ENCODE peak calls at places on chromosomes 5 and 9, in nine cellular contexts. T is AG09309; K is kidney epithelial cell; O is ovary; Y is breast epithelium; J is fibroblast of mammary gland; R is CD8-positive, alpha-beta T cell; Q is AG10803; X is left ventricle myocardium inferior. D is an unnamed sample.
A peak's percentile ranks its signal among the peaks of the same experiment; 100 is the strongest.

GRCh38 chr5:172733179-172733973 is 37.6 kb downstream of the DUSP1 start:
- DNase-seq in T (peak; percentile 99), K (peak; percentile 96), O (peak; percentile 81), Y (peak; percentile 69), J (peak; percentile 99), R (no peak), Q (peak; percentile 100), X (peak; percentile 84), D (peak; percentile 99)

GRCh38 chr5:172452398-172453205 is 1.7 kb downstream of the SH3PXD2B start:
- DNase-seq in T (peak; percentile 39), K (no peak), O (no peak), Y (no peak), J (peak; percentile 74), R (no peak), Q (peak; percentile 71), X (no peak), D (peak; percentile 84)

GRCh38 chr5:11904270-11904906 is at the start of gene CTNND2:
- DNase-seq in T (no peak), K (no peak), O (no peak), Y (peak; percentile 76), J (no peak), R (no peak), Q (no peak), X (no peak), D (no peak)

GRCh38 chr5:158375531-158375930 is 516.6 kb upstream of the CLINT1 start:
- DNase-seq in T (no peak), K (no peak), O (no peak), Y (no peak), J (peak; percentile 45), R (no peak), Q (no peak), X (no peak), D (no peak)

GRCh38 chr5:122896598-122897282 is 51.3 kb downstream of the SNX24 start:
- DNase-seq in T (no peak), K (no peak), O (no peak), Y (no peak), J (peak; percentile 40), R (no peak), Q (peak; percentile 41), X (no peak), D (no peak)

GRCh38 chr5:121968910-121969607 is 7.3 kb downstream of the SRFBP1 start:
- DNase-seq in T (peak; percentile 96), K (peak; percentile 93), O (no peak), Y (no peak), J (peak; percentile 99), R (no peak), Q (peak; percentile 98), X (no peak), D (peak; percentile 97)

GRCh38 chr9:129141066-129142041 is 30.1 kb downstream of the PTPA start:
- DNase-seq in T (peak; percentile 83), K (peak; percentile 94), O (peak; percentile 70), Y (no peak), J (peak; percentile 96), R (peak; percentile 15), Q (peak; percentile 94), X (peak; percentile 69), D (peak; percentile 87)

GRCh38 chr5:179161901-179162300 is 101.7 kb downstream of the ZNF354C start:
- DNase-seq in T (no peak), K (no peak), O (peak; percentile 9), Y (peak; percentile 6), J (no peak), R (no peak), Q (no peak), X (no peak), D (no peak)

DNA sequence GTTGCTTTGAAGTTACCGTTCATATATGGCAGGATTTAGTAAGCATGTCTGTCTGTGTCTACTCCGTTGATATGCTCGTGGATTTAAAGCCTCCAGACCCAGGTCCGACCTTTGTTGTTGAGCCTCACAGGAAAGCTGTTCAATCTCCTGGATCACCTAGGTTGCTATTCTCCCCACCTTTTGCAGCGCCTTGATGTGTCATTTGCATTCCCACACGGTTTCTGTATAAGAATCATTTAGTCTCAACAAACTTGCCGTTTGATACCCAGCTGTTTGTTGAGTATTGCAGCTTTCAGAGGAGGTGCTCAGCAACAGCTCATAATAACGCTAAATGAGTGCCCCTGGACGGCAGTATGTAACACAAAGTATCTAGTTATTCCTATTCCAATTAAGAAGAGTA is 1.2 kb upstream of the ADGRV1 start:
- DNase-seq in T (no peak), K (no peak), O (no peak), Y (no peak), J (no peak), R (no peak), Q (no peak), X (no peak), D (no peak)
- H3K4me3 ChIP-seq in T (no peak overlapping the region), K (no peak overlapping the region), O (no peak overlapping the region), Y (no peak overlapping the region), J (no peak overlapping the region), R (no peak overlapping the region), Q (no peak overlapping the region), X (no peak overlapping the region), D (no peak overlapping the region)

GRCh38 chr5:154476343-154477213 is 1.4 kb downstream of the HAND1 start:
- DNase-seq in T (no peak), K (no peak), O (no peak), Y (no peak), J (no peak), R (no peak), Q (no peak), X (no peak), D (no peak)

GRCh38 chr5:154479160-154479943 is 1.3 kb upstream of the HAND1 start:
- DNase-seq in T (no peak), K (no peak), O (no peak), Y (no peak), J (no peak), R (no peak), Q (no peak), X (no peak), D (peak; percentile 29)

GRCh38 chr5:154477382-154478223 is 424 bp downstream of the HAND1 start:
- DNase-seq in T (no peak), K (no peak), O (no peak), Y (no peak), J (peak; percentile 19), R (no peak), Q (no peak), X (no peak), D (peak; percentile 55)

GRCh38 chr5:154478752-154479159 is 729 bp upstream of the HAND1 start:
- DNase-seq in T (no peak), K (no peak), O (no peak), Y (no peak), J (peak; percentile 10), R (no peak), Q (no peak), X (no peak), D (no peak)

DNA sequence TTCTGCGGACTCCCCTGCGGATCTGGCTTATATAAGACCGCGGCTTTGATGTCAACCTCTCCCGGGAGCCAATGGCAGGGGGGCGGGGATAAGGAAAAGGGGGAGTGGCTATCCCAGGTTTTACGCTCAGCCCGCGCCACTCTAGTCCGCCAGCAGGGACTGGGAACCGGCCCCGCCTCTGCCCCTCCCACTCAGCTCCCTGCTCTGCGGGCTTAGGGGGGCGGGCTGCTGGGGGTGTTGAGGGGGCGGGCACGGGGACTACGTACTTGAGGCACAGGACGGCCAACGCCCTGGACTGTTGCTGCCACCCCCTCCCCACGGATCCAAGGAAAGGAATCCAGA is at the start of gene HAND1:
- DNase-seq in T (no peak), K (no peak), O (no peak), Y (no peak), J (peak; percentile 21), R (no peak), Q (no peak), X (peak; percentile 79), D (peak; percentile 49)
- H3K4me3 ChIP-seq in T (peak within 1 kb of the TSS; percentile 26), K (no peak within 1 kb of the TSS), O (peak within 1 kb of the TSS; percentile 35), Y (peak within 1 kb of the TSS; percentile 39), J (peak within 1 kb of the TSS; percentile 4), R (no peak within 1 kb of the TSS), Q (peak within 1 kb of the TSS; percentile 31), X (peak within 1 kb of the TSS; percentile 75), D (no peak within 1 kb of the TSS)

GRCh38 chr9:111937301-111937700 is 40.7 kb downstream of the UGCG start:
- DNase-seq in T (no peak), K (no peak), O (no peak), Y (no peak), J (no peak), R (no peak), Q (no peak), X (no peak), D (no peak)

GRCh38 chr9:111939322-111939721 is 42.7 kb downstream of the UGCG start:
- DNase-seq in T (no peak), K (no peak), O (no peak), Y (no peak), J (no peak), R (no peak), Q (no peak), X (no peak), D (no peak)

GRCh38 chr9:111938427-111938800 is 41.8 kb downstream of the UGCG start:
- DNase-seq in T (no peak), K (no peak), O (no peak), Y (no peak), J (no peak), R (no peak), Q (no peak), X (no peak), D (no peak)

GRCh38 chr9:111936391-111936790 is 39.8 kb downstream of the UGCG start:
- DNase-seq in T (no peak), K (no peak), O (no peak), Y (no peak), J (no peak), R (no peak), Q (no peak), X (no peak), D (no peak)

DNA sequence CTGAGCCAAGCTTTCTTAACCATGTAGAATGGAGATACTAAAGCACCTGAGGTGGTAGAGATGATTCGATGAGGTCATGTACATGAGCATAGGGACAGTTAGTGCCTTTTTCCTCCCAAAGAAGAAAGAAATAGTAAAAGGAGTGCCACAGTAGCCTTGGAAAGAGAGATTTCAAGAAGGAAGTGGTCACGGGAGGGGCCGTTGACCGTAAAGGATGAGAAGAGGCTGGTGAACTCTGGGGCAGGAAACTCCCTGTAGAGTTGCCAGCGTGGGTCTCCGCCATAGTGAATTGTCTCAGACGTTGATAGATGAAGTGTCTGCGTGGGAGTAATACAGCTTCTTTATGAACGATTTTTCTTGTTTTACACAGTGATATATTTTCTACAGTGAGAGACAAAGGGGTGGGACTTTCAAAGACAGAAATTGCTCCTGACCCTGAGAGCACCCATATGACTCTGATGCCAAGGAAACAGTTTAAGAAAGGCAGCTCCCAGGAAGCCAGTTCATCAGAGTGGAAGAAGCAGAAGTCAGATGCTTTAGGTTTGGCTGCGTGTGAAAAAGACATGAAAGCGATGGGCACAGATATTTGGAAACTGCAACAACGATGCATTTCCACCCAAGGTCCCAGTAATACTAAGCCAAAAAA is 41.3 kb downstream of the UGCG start:
- DNase-seq in T (no peak), K (no peak), O (peak; percentile 38), Y (no peak), J (peak; percentile 81), R (peak; percentile 34), Q (peak; percentile 42), X (peak; percentile 18), D (no peak)
- H3K4me3 ChIP-seq in T (no peak overlapping the region), K (no peak overlapping the region), O (no peak overlapping the region), Y (no peak overlapping the region), J (no peak overlapping the region), R (peak overlapping the region; percentile 10), Q (no peak overlapping the region), X (no peak overlapping the region), D (no peak overlapping the region)

GRCh38 chr5:56612759-56613158 is 202.6 kb upstream of the MAP3K1 start:
- DNase-seq in T (no peak), K (no peak), O (no peak), Y (no peak), J (no peak), R (no peak), Q (no peak), X (no peak), D (no peak)

GRCh38 chr5:56617998-56618397 is 197.4 kb upstream of the MAP3K1 start:
- DNase-seq in T (no peak), K (no peak), O (no peak), Y (no peak), J (no peak), R (no peak), Q (no peak), X (no peak), D (no peak)

GRCh38 chr5:56615750-56616149 is 199.6 kb upstream of the MAP3K1 start:
- DNase-seq in T (no peak), K (no peak), O (peak; percentile 42), Y (no peak), J (no peak), R (no peak), Q (no peak), X (no peak), D (no peak)

GRCh38 chr5:56612353-56612752 is 203.0 kb upstream of the MAP3K1 start:
- DNase-seq in T (no peak), K (no peak), O (no peak), Y (no peak), J (no peak), R (no peak), Q (no peak), X (no peak), D (no peak)

GRCh38 chr5:56616454-56617160 is 198.7 kb upstream of the MAP3K1 start:
- DNase-seq in T (no peak), K (no peak), O (no peak), Y (no peak), J (no peak), R (no peak), Q (no peak), X (no peak), D (no peak)
- H3K4me3 ChIP-seq in T (no peak overlapping the region), K (no peak overlapping the region), O (no peak overlapping the region), Y (no peak overlapping the region), J (no peak overlapping the region), R (no peak overlapping the region), Q (no peak overlapping the region), X (peak overlapping the region; percentile 13), D (no peak overlapping the region)

D was measured in foreskin fibroblast.